ENCODE peak calls at places on chromosomes 11 and 22, in six cellular contexts. I is activated CD4-positive, CD25-positive, alpha-beta regulatory T cell; M is cardiac muscle cell; N is cardiac fibroblast; Q is MM.1S; W is COR-L47. U is an unnamed sample.

GRCh38 chr22:49930596-49931412 is 12.4 kb downstream of the CRELD2 start:
- DNase-seq in M (peak), W (peak), N (peak), Q (peak), I (no peak), U (peak)

GRCh38 chr11:126914166-126914565 is 86.4 kb downstream of the KIRREL3 start:
- DNase-seq in N (no peak), I (no peak), W (no peak), M (no peak), Q (no peak), U (no peak)

GRCh38 chr11:130609121-130610035 is 160.9 kb downstream of the ADAMTS15 start:
- DNase-seq in Q (no peak), N (peak), W (no peak), M (peak), I (no peak), U (no peak)

GRCh38 chr11:103091024-103091423 is 936 bp downstream of the DCUN1D5 start:
- DNase-seq in Q (no peak), I (no peak), M (peak), W (peak), N (no peak), U (peak)

GRCh38 chr11:110092577-110093406 is at the start of gene ZC3H12C:
- DNase-seq in N (peak), Q (peak), M (peak), I (peak), W (peak), U (peak)

GRCh38 chr22:17086301-17086700 is 1.5 kb downstream of the IL17RA start:
- DNase-seq in M (no peak), I (no peak), N (no peak), W (no peak), Q (no peak), U (no peak)

GRCh38 chr11:75603791-75604736 is 42.0 kb downstream of the SERPINH1 start:
- DNase-seq in I (no peak), M (peak), W (no peak), Q (no peak), N (peak), U (no peak)

GRCh38 chr22:39985383-39986045 is 9.2 kb upstream of the FAM83F start:
- DNase-seq in N (no peak), Q (no peak), I (no peak), M (no peak), W (no peak), U (no peak)

GRCh38 chr11:106132582-106133354 is 55.3 kb downstream of the AASDHPPT start:
- DNase-seq in Q (no peak), M (no peak), W (no peak), I (no peak), N (no peak), U (no peak)

GRCh38 chr22:44341431-44342346 is 28.9 kb upstream of the SHISAL1 start:
- DNase-seq in Q (no peak), N (peak), M (peak), W (no peak), I (no peak), U (no peak)

GRCh38 chr22:50513175-50513574 is 5.2 kb downstream of the NCAPH2 start:
- DNase-seq in M (no peak), Q (no peak), N (no peak), W (no peak), I (no peak), U (no peak)

GRCh38 chr22:44393066-44393465 is 80.3 kb upstream of the SHISAL1 start:
- DNase-seq in I (no peak), W (no peak), M (no peak), Q (no peak), N (no peak), U (no peak)

GRCh38 chr22:46547883-46548244 is 10.4 kb upstream of the CELSR1 start:
- DNase-seq in W (no peak), Q (no peak), M (peak), N (peak), I (no peak), U (no peak)

GRCh38 chr11:114044042-114044871 is 15.3 kb upstream of the ZBTB16 start:
- DNase-seq in W (no peak), I (no peak), N (peak), M (peak), Q (no peak), U (no peak)

GRCh38 chr11:111086058-111086457 is 159.5 kb upstream of the POU2AF2 start:
- DNase-seq in W (peak), N (no peak), M (no peak), Q (no peak), I (no peak), U (no peak)

GRCh38 chr11:48020092-48020755 is 39.9 kb downstream of the PTPRJ start:
- DNase-seq in W (no peak), I (no peak), N (no peak), Q (no peak), M (peak), U (no peak)

GRCh38 chr11:60950933-60951610 is 904 bp downstream of the SLC15A3 start:
- DNase-seq in M (peak), Q (no peak), W (no peak), N (no peak), I (no peak), U (peak)

GRCh38 chr11:73509188-73509587 is 88.7 kb downstream of the FAM168A start:
- DNase-seq in M (no peak), N (no peak), I (no peak), Q (no peak), W (no peak), U (no peak)

GRCh38 chr11:72338741-72339140 is 94.8 kb upstream of the PHOX2A start:
- DNase-seq in I (no peak), N (no peak), M (no peak), Q (no peak), W (no peak), U (no peak)

GRCh38 chr11:69877235-69877634 is 58.0 kb upstream of the FGF3 start:
- DNase-seq in W (no peak), I (no peak), M (no peak), N (no peak), Q (no peak), U (no peak)

GRCh38 chr11:75968021-75968685 is 153.1 kb downstream of the UVRAG start:
- DNase-seq in I (no peak), M (peak), Q (no peak), W (no peak), N (peak), U (no peak)

GRCh38 chr22:47847281-47847890 is 1084.9 kb downstream of the TBC1D22A start:
- DNase-seq in I (no peak), N (no peak), W (no peak), Q (no peak), M (no peak), U (no peak)

GRCh38 chr11:1151366-1152315 is 6.1 kb upstream of the MUC5AC start:
- DNase-seq in Q (no peak), M (no peak), I (no peak), W (no peak), N (no peak), U (peak)

GRCh38 chr11:77300695-77301094 is 791 bp downstream of the GDPD4 start:
- DNase-seq in Q (no peak), M (no peak), I (no peak), N (no peak), W (no peak), U (no peak)

U was measured in RPMI8226.